ENCODE peak calls at places on chromosomes 12 and 14, in eight cellular contexts. One of them, this sample, is unnamed.

GRCh38 chr12:15848606-15849005 is 33.6 kb upstream of the STRAP start:
- DNase-seq in psoas muscle: no peak
- DNase-seq in A549: no peak
- DNase-seq in heart right ventricle: no peak
- DNase-seq in brain microvascular endothelial cell: no peak
- DNase-seq in fibroblast of pulmonary artery: no peak
- DNase-seq in Peyer's patch: no peak
- DNase-seq in right atrium auricular region: no peak
- DNase-seq in this sample: no peak

GRCh38 chr12:106245767-106246166 is 2.1 kb downstream of the CKAP4 start:
- DNase-seq in fibroblast of pulmonary artery: peak
- DNase-seq in heart right ventricle: no peak
- DNase-seq in A549: peak
- DNase-seq in brain microvascular endothelial cell: peak
- DNase-seq in psoas muscle: peak
- DNase-seq in Peyer's patch: no peak
- DNase-seq in right atrium auricular region: peak
- DNase-seq in this sample: peak

GRCh38 chr12:107411792-107412535 is 273.6 kb upstream of the PWP1 start:
- DNase-seq in A549: peak
- DNase-seq in psoas muscle: no peak
- DNase-seq in right atrium auricular region: no peak
- DNase-seq in fibroblast of pulmonary artery: peak
- DNase-seq in brain microvascular endothelial cell: peak
- DNase-seq in Peyer's patch: no peak
- DNase-seq in heart right ventricle: no peak
- DNase-seq in this sample: peak

GRCh38 chr14:86942939-86943338 is 1050.0 kb downstream of the GALC start:
- DNase-seq in brain microvascular endothelial cell: no peak
- DNase-seq in A549: no peak
- DNase-seq in right atrium auricular region: no peak
- DNase-seq in Peyer's patch: no peak
- DNase-seq in psoas muscle: no peak
- DNase-seq in fibroblast of pulmonary artery: no peak
- DNase-seq in heart right ventricle: no peak
- DNase-seq in this sample: no peak

GRCh38 chr14:67515386-67516079 is 17.6 kb upstream of the PLEKHH1 start:
- DNase-seq in heart right ventricle: no peak
- DNase-seq in right atrium auricular region: no peak
- DNase-seq in brain microvascular endothelial cell: no peak
- DNase-seq in A549: no peak
- DNase-seq in psoas muscle: peak
- DNase-seq in fibroblast of pulmonary artery: peak
- DNase-seq in Peyer's patch: peak
- DNase-seq in this sample: peak

GRCh38 chr12:54010053-54010971 is 1.5 kb downstream of the HOXC8 start:
- DNase-seq in brain microvascular endothelial cell: no peak
- DNase-seq in right atrium auricular region: no peak
- DNase-seq in psoas muscle: peak
- DNase-seq in A549: no peak
- DNase-seq in Peyer's patch: no peak
- DNase-seq in heart right ventricle: no peak
- DNase-seq in fibroblast of pulmonary artery: no peak
- DNase-seq in this sample: no peak

GRCh38 chr12:84605988-84606387 is 306.6 kb downstream of the SLC6A15 start:
- DNase-seq in A549: no peak
- DNase-seq in Peyer's patch: no peak
- DNase-seq in heart right ventricle: no peak
- DNase-seq in right atrium auricular region: no peak
- DNase-seq in brain microvascular endothelial cell: no peak
- DNase-seq in psoas muscle: no peak
- DNase-seq in fibroblast of pulmonary artery: no peak
- DNase-seq in this sample: no peak

GRCh38 chr12:83086023-83086422 is 399.3 kb downstream of the TMTC2 start:
- DNase-seq in Peyer's patch: no peak
- DNase-seq in fibroblast of pulmonary artery: no peak
- DNase-seq in A549: no peak
- DNase-seq in heart right ventricle: no peak
- DNase-seq in right atrium auricular region: no peak
- DNase-seq in brain microvascular endothelial cell: no peak
- DNase-seq in psoas muscle: no peak
- DNase-seq in this sample: no peak

GRCh38 chr12:94621662-94622359 is 28.5 kb downstream of the TMCC3 start:
- DNase-seq in heart right ventricle: no peak
- DNase-seq in psoas muscle: no peak
- DNase-seq in Peyer's patch: peak
- DNase-seq in A549: no peak
- DNase-seq in brain microvascular endothelial cell: peak
- DNase-seq in right atrium auricular region: no peak
- DNase-seq in fibroblast of pulmonary artery: peak
- DNase-seq in this sample: peak

GRCh38 chr12:94620611-94621010 is 29.7 kb downstream of the TMCC3 start:
- DNase-seq in A549: no peak
- DNase-seq in heart right ventricle: no peak
- DNase-seq in right atrium auricular region: no peak
- DNase-seq in Peyer's patch: no peak
- DNase-seq in fibroblast of pulmonary artery: no peak
- DNase-seq in psoas muscle: no peak
- DNase-seq in brain microvascular endothelial cell: no peak
- DNase-seq in this sample: no peak

GRCh38 chr12:94617101-94617500 is 33.3 kb downstream of the TMCC3 start:
- DNase-seq in A549: no peak
- DNase-seq in fibroblast of pulmonary artery: no peak
- DNase-seq in Peyer's patch: no peak
- DNase-seq in heart right ventricle: no peak
- DNase-seq in right atrium auricular region: no peak
- DNase-seq in psoas muscle: no peak
- DNase-seq in brain microvascular endothelial cell: no peak
- DNase-seq in this sample: no peak

GRCh38 chr12:94616217-94616729 is 34.1 kb downstream of the TMCC3 start:
- DNase-seq in A549: peak
- DNase-seq in psoas muscle: peak
- DNase-seq in brain microvascular endothelial cell: no peak
- DNase-seq in fibroblast of pulmonary artery: peak
- DNase-seq in right atrium auricular region: no peak
- DNase-seq in heart right ventricle: no peak
- DNase-seq in Peyer's patch: no peak
- DNase-seq in this sample: peak

DNA sequence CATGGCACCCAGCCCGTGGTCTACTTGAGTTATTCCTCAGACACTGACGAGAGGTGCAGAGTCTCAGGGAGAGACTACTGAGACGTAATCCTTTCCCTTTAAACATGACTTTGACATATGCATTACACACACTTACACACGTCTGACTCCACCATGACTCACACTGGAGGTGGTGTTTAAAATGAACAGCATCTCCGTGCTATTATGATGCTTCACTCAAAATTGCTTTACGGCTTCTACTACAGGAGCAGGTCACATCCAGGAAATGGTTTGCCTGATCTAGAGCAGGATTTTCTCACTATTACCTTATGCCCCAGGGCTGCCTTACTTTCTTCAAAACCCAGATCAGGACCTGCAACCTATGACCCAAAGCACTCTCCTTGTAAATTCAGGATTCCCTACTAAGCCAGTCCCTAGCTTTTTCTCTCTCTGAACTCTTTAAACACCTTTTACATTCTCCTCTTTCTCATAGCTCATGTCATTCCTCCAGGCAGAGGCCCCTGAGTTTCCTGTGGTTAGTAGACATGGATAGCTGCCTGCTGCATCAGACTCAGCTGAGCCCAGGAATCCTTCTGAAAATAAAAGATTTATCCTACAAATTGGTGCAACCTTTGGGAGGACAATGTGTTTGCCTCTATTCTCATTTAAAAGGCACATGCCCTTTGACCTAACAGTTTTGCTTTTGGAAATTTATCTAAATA is 31.2 kb downstream of the TMCC3 start:
- DNase-seq in brain microvascular endothelial cell: peak
- DNase-seq in fibroblast of pulmonary artery: peak
- DNase-seq in right atrium auricular region: no peak
- DNase-seq in psoas muscle: no peak
- DNase-seq in Peyer's patch: no peak
- DNase-seq in heart right ventricle: no peak
- DNase-seq in A549: peak
- DNase-seq in this sample: peak
- TF ChIP-seq CTCF in brain microvascular endothelial cell: no peak
- TF ChIP-seq CTCF in fibroblast of pulmonary artery: no peak
- TF ChIP-seq CTCF in right atrium auricular region: no peak
- TF ChIP-seq CTCF in psoas muscle: no peak
- TF ChIP-seq CTCF in Peyer's patch: no peak
- TF ChIP-seq CTCF in heart right ventricle: no peak
- TF ChIP-seq CTCF in A549: no peak
- TF ChIP-seq CTCF in this sample: no peak

GRCh38 chr14:105365681-105366080 is 32.7 kb upstream of the TEX22 start:
- DNase-seq in psoas muscle: no peak
- DNase-seq in heart right ventricle: no peak
- DNase-seq in Peyer's patch: no peak
- DNase-seq in right atrium auricular region: no peak
- DNase-seq in A549: no peak
- DNase-seq in brain microvascular endothelial cell: no peak
- DNase-seq in fibroblast of pulmonary artery: no peak
- DNase-seq in this sample: no peak

GRCh38 chr14:105365101-105365500 is 33.2 kb upstream of the TEX22 start:
- DNase-seq in A549: no peak
- DNase-seq in heart right ventricle: no peak
- DNase-seq in Peyer's patch: no peak
- DNase-seq in brain microvascular endothelial cell: no peak
- DNase-seq in right atrium auricular region: no peak
- DNase-seq in fibroblast of pulmonary artery: no peak
- DNase-seq in psoas muscle: no peak
- DNase-seq in this sample: no peak

GRCh38 chr14:105366386-105367074 is 31.8 kb upstream of the TEX22 start:
- DNase-seq in heart right ventricle: no peak
- DNase-seq in right atrium auricular region: no peak
- DNase-seq in Peyer's patch: no peak
- DNase-seq in fibroblast of pulmonary artery: no peak
- DNase-seq in brain microvascular endothelial cell: no peak
- DNase-seq in A549: no peak
- DNase-seq in psoas muscle: peak
- DNase-seq in this sample: no peak

GRCh38 chr14:105367116-105368031 is 31.0 kb upstream of the TEX22 start:
- DNase-seq in psoas muscle: no peak
- DNase-seq in heart right ventricle: no peak
- DNase-seq in right atrium auricular region: no peak
- DNase-seq in Peyer's patch: no peak
- DNase-seq in fibroblast of pulmonary artery: no peak
- DNase-seq in A549: no peak
- DNase-seq in brain microvascular endothelial cell: no peak
- DNase-seq in this sample: no peak

DNA sequence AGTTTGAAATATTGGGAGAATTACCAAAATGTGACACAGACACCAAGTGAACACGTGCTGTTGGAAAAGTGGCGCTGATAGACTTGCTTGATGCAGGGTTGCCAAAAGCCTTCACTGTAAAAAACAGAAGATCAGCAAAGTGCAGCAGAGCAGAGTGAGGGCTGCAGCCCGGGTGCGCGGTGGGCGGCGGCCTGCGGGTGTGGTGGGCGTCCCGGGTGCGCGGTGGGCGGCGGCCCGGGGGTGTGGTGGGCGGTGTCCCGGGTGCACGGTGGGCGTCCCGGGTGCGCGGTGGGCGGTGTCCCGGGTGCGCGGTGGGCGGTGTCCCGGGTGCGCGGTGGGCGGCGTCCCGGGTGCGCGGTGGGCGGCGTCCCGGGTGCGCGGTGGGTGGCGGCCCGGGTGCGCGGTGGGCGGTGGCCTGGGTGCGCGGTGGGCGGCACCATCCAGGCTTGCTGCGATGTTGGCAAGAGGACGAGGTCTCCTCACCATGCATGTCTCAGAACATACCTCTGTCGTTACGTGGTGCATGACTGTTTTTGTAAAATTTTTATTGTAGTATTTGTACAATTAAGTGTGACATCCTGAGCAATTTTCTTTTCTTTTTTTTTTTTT is 34.1 kb upstream of the TEX22 start:
- DNase-seq in right atrium auricular region: no peak
- DNase-seq in A549: no peak
- DNase-seq in psoas muscle: no peak
- DNase-seq in brain microvascular endothelial cell: peak
- DNase-seq in Peyer's patch: peak
- DNase-seq in fibroblast of pulmonary artery: peak
- DNase-seq in heart right ventricle: no peak
- DNase-seq in this sample: peak
- H3K4me3 ChIP-seq in right atrium auricular region: peak
- H3K4me3 ChIP-seq in A549: no peak
- H3K4me3 ChIP-seq in psoas muscle: no peak
- H3K4me3 ChIP-seq in brain microvascular endothelial cell: no peak
- H3K4me3 ChIP-seq in Peyer's patch: no peak
- H3K4me3 ChIP-seq in fibroblast of pulmonary artery: no peak
- H3K4me3 ChIP-seq in heart right ventricle: no peak
- H3K4me3 ChIP-seq in this sample: no peak

DNA sequence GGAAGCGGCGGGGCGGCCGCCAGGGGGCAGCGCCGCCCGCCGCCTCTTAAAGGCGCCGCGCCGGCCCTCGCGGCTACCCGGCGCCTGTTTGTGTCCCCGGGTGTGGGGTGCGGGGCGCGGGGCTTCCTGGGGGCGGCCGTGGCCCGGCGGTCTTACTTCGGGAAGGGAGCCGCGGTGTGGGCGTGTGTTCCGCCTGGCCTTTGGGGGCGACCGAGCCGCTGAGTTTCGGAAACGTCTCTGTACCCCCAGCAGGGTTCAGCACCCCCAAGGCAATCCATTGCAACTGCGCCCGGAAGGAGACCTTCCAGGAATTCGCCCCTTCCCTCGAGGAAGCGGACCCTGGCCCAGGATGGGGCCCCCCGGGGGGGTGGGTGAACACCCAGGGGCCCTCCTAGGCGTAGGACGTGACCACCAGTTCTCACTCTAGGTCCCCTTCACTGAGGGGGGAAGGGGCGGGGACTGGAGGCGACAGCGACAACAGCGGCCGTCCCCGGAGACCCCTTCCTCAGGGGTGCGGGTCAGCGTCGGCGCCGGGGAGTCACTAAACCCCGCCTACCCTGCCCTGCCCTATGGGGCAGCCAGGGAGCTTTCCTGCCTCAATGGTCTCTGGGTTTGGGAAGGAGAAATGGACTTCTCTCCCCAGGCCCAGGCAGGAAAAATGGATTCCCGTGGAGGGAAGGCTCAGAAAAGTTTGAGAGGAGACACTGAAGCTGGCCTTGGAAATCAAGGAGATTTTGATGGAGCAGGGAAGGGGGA is at the start of gene ITPK1:
- DNase-seq in heart right ventricle: peak
- DNase-seq in A549: peak
- DNase-seq in brain microvascular endothelial cell: no peak
- DNase-seq in fibroblast of pulmonary artery: peak
- DNase-seq in psoas muscle: peak
- DNase-seq in Peyer's patch: peak
- DNase-seq in right atrium auricular region: no peak
- DNase-seq in this sample: peak
- TF ChIP-seq CTCF in heart right ventricle: peak
- TF ChIP-seq CTCF in A549: peak
- TF ChIP-seq CTCF in brain microvascular endothelial cell: peak
- TF ChIP-seq CTCF in fibroblast of pulmonary artery: no peak
- TF ChIP-seq CTCF in psoas muscle: peak
- TF ChIP-seq CTCF in Peyer's patch: peak
- TF ChIP-seq CTCF in right atrium auricular region: peak
- TF ChIP-seq CTCF in this sample: no peak

GRCh38 chr12:108446766-108447165 is 68.3 kb upstream of the FICD start:
- DNase-seq in psoas muscle: no peak
- DNase-seq in right atrium auricular region: no peak
- DNase-seq in Peyer's patch: no peak
- DNase-seq in brain microvascular endothelial cell: no peak
- DNase-seq in heart right ventricle: no peak
- DNase-seq in A549: no peak
- DNase-seq in fibroblast of pulmonary artery: peak
- DNase-seq in this sample: peak

GRCh38 chr12:108442910-108443309 is 72.2 kb upstream of the FICD start:
- DNase-seq in psoas muscle: no peak
- DNase-seq in Peyer's patch: no peak
- DNase-seq in right atrium auricular region: no peak
- DNase-seq in heart right ventricle: no peak
- DNase-seq in brain microvascular endothelial cell: no peak
- DNase-seq in fibroblast of pulmonary artery: no peak
- DNase-seq in A549: no peak
- DNase-seq in this sample: no peak

GRCh38 chr12:108448246-108448645 is 66.8 kb upstream of the FICD start:
- DNase-seq in heart right ventricle: no peak
- DNase-seq in Peyer's patch: no peak
- DNase-seq in brain microvascular endothelial cell: no peak
- DNase-seq in fibroblast of pulmonary artery: no peak
- DNase-seq in A549: no peak
- DNase-seq in psoas muscle: no peak
- DNase-seq in right atrium auricular region: no peak
- DNase-seq in this sample: no peak

GRCh38 chr12:108449478-108449877 is 65.6 kb upstream of the FICD start:
- DNase-seq in psoas muscle: no peak
- DNase-seq in heart right ventricle: no peak
- DNase-seq in Peyer's patch: no peak
- DNase-seq in brain microvascular endothelial cell: no peak
- DNase-seq in A549: no peak
- DNase-seq in right atrium auricular region: no peak
- DNase-seq in fibroblast of pulmonary artery: no peak
- DNase-seq in this sample: no peak

GRCh38 chr12:108447168-108447840 is 67.8 kb upstream of the FICD start:
- DNase-seq in heart right ventricle: no peak
- DNase-seq in fibroblast of pulmonary artery: peak
- DNase-seq in right atrium auricular region: no peak
- DNase-seq in psoas muscle: no peak
- DNase-seq in A549: no peak
- DNase-seq in brain microvascular endothelial cell: no peak
- DNase-seq in Peyer's patch: no peak
- DNase-seq in this sample: peak
- H3K4me3 ChIP-seq in heart right ventricle: no peak
- H3K4me3 ChIP-seq in fibroblast of pulmonary artery: peak
- H3K4me3 ChIP-seq in right atrium auricular region: no peak
- H3K4me3 ChIP-seq in psoas muscle: no peak
- H3K4me3 ChIP-seq in A549: no peak
- H3K4me3 ChIP-seq in brain microvascular endothelial cell: no peak
- H3K4me3 ChIP-seq in Peyer's patch: no peak
- H3K4me3 ChIP-seq in this sample: no peak